ENCODE peak calls at places on chromosome X, in six cellular contexts. E, B, X, J, T and N are unnamed samples.

GRCh38 chrX:107747596-107748161 is 27.9 kb downstream of the TSC22D3 start:
- DNase-seq in E (peak), B (no peak), X (no peak), J (no peak), T (peak), N (no peak)

GRCh38 chrX:96576358-96576757 is 108.3 kb upstream of the DIAPH2 start:
- DNase-seq in E (no peak), B (no peak), X (no peak), J (no peak), T (peak), N (no peak)

GRCh38 chrX:107780525-107780924 is 3.0 kb downstream of the NCBP2L start:
- DNase-seq in E (no peak), B (no peak), X (no peak), J (no peak), T (no peak), N (no peak)

GRCh38 chrX:28586891-28587635 is at the start of gene IL1RAPL1:
- DNase-seq in E (no peak), B (no peak), X (peak), J (no peak), T (peak), N (peak)

GRCh38 chrX:99653352-99653751 is 756.7 kb downstream of the PCDH19 start:
- DNase-seq in E (no peak), B (no peak), X (no peak), J (no peak), T (no peak), N (no peak)

GRCh38 chrX:69503835-69504625 is at the start of gene NALF2:
- DNase-seq in E (peak), B (peak), X (peak), J (peak), T (peak), N (peak)

GRCh38 chrX:130125090-130125489 is 14.8 kb upstream of the ELF4 start:
- DNase-seq in E (peak), B (no peak), X (no peak), J (no peak), T (no peak), N (no peak)

GRCh38 chrX:154980330-154981115 is 42.0 kb downstream of the F8 start:
- DNase-seq in E (peak), B (peak), X (peak), J (peak), T (peak), N (peak)

GRCh38 chrX:41087219-41087618 is 2.0 kb downstream of the USP9X start:
- DNase-seq in E (no peak), B (no peak), X (no peak), J (no peak), T (no peak), N (no peak)

GRCh38 chrX:7120578-7121219 is 26.8 kb upstream of the STS start:
- DNase-seq in E (no peak), B (no peak), X (no peak), J (no peak), T (peak), N (no peak)

GRCh38 chrX:47956016-47956415 is 47.8 kb downstream of the ZNF182 start:
- DNase-seq in E (no peak), B (no peak), X (no peak), J (no peak), T (no peak), N (no peak)

GRCh38 chrX:47960400-47960799 is 43.4 kb downstream of the ZNF182 start:
- DNase-seq in E (no peak), B (no peak), X (no peak), J (no peak), T (no peak), N (no peak)

DNA sequence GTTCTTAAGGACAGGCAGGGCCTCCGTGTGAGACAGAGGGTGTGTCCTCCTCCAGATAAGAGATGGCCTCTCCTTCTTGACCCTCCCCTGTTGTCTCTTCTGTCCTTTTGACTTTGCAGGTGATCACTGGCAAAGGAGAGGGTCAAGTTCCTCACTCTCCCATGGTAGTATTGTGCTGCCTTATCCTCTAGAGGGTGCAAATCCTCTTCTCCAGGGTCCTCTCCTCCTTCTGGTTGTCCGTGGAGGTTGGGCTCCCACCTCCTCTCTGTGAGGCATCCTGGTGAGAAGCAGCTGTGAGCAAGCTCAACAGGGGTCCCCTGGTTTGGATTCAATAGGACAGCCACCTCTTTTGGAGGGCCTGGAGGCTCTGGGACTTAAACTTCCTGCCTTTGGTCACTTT is 44.8 kb downstream of the ZNF182 start:
- DNase-seq in E (no peak), B (no peak), X (peak), J (no peak), T (no peak), N (no peak)
- TF ChIP-seq CTCF in E (peak), B (no peak), X (no peak), J (no peak), T (peak), N (peak)

GRCh38 chrX:74009041-74009440 is 294.9 kb upstream of the ZCCHC13 start:
- DNase-seq in E (no peak), B (no peak), X (no peak), J (no peak), T (peak), N (no peak)
- TF ChIP-seq CTCF in E (no peak), B (no peak), X (no peak), J (no peak), T (no peak), N (no peak)

GRCh38 chrX:119784747-119785446 is 6.5 kb downstream of the RPL39 start:
- DNase-seq in E (no peak), B (no peak), X (no peak), J (peak), T (peak), N (peak)
- TF ChIP-seq CTCF in E (peak), B (no peak), X (peak), J (no peak), T (peak), N (peak)

GRCh38 chrX:102604327-102604726 is 5.0 kb downstream of the ARMCX5 start:
- DNase-seq in E (no peak), B (no peak), X (no peak), J (no peak), T (no peak), N (no peak)

GRCh38 chrX:102599084-102599949 is at the start of gene ARMCX5:
- DNase-seq in E (peak), B (peak), X (peak), J (peak), T (peak), N (peak)

DNA sequence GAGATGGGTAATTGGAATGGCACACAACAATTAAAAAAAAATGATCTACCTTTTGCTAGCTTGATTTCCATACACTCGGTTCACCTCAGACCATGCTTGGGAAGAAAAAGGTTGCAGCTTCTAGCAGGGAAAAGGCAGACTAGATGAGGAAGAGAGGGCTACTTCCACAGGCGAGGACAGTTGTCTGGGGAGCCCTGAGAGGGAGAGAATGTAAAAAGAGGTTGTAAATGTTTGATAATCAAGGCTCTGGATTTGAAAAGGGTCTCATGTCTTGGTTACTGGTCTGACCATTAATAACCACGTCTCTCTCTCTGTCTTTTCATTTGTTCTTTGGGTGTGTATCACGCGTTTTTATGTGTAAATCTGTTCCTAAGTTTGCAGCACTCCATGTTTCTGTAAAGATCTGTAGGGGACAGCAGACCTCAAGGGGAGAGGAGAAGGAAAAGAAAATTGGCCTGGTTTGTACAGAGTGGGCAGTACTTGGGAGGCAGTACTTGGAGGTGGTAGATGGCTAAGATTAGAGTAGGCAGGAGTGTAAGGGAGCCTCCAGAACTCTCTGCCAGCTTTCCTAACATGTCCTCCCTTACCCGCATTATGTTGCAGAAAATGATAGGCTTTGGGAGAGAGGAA is 750 bp downstream of the ARMCX5 start:
- DNase-seq in E (no peak), B (no peak), X (no peak), J (no peak), T (peak), N (no peak)
- TF ChIP-seq CTCF in E (no peak), B (no peak), X (no peak), J (no peak), T (peak), N (no peak)

GRCh38 chrX:115561605-115562491 is 874 bp downstream of the PLS3 start:
- DNase-seq in E (peak), B (peak), X (no peak), J (peak), T (peak), N (peak)
- TF ChIP-seq CTCF in E (no peak), B (no peak), X (no peak), J (no peak), T (no peak), N (no peak)

GRCh38 chrX:68147848-68148247 is 285.4 kb downstream of the OPHN1 start:
- DNase-seq in E (no peak), B (no peak), X (no peak), J (no peak), T (no peak), N (no peak)

GRCh38 chrX:68146054-68146453 is 287.2 kb downstream of the OPHN1 start:
- DNase-seq in E (no peak), B (no peak), X (no peak), J (no peak), T (peak), N (no peak)
- TF ChIP-seq CTCF in E (peak), B (peak), X (peak), J (no peak), T (peak), N (peak)

DNA sequence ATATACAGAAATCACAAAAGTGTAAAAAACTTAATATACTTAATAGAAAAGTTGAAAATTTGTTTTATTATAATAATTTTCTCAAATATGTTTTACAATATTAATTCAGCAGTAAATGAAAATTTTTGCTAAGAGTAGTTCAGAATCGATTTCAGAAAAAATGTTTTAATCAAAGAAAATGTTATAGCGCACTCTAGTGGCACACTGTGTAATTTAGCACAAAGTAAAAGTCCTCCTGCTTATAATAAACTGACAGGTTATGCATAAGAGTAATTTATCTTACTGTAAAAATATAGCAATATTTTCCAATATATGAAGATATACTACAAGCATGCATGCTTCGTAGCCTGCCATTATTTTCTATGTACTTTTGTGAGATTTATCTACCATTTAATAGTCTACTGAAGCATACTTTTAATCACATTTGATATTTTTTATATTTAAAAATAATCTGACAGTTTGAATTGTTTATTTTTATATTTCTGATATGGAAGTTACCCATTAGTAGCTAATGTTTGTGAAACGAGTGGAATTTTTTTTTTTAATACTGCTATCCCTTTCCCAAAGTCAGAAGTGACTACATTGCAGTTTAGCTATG is 217.9 kb upstream of the KLHL4 start:
- DNase-seq in E (no peak), B (no peak), X (peak), J (no peak), T (peak), N (no peak)
- TF ChIP-seq CTCF in E (peak), B (peak), X (no peak), J (peak), T (peak), N (peak)